ENCODE peak calls at places on chromosomes 6 and 20, in seven cellular contexts. One of them, this sample, is unnamed. For H3K36me3, the result is how much of the 10 kb centered on the place peaks cover.

GRCh38 chr6:73610444-73611275 is 43.1 kb downstream of the SLC17A5 start:
- DNase-seq in endodermal cell: no peak
- DNase-seq in transverse colon: no peak
- DNase-seq in Peyer's patch: no peak
- DNase-seq in CD8-positive, alpha-beta T cell: no peak
- DNase-seq in hepatocyte: peak
- DNase-seq in lower lobe of right lung: no peak
- DNase-seq in this sample: peak

GRCh38 chr6:7615611-7616383 is 25.8 kb downstream of the SNRNP48 start:
- DNase-seq in CD8-positive, alpha-beta T cell: no peak
- DNase-seq in lower lobe of right lung: no peak
- DNase-seq in endodermal cell: peak
- DNase-seq in hepatocyte: peak
- DNase-seq in transverse colon: peak
- DNase-seq in Peyer's patch: no peak
- DNase-seq in this sample: peak

GRCh38 chr6:131063764-131064272 is 773 bp upstream of the EPB41L2 start:
- DNase-seq in Peyer's patch: no peak
- DNase-seq in transverse colon: no peak
- DNase-seq in hepatocyte: no peak
- DNase-seq in lower lobe of right lung: no peak
- DNase-seq in CD8-positive, alpha-beta T cell: no peak
- DNase-seq in endodermal cell: no peak
- DNase-seq in this sample: peak

GRCh38 chr6:119077643-119078448 is 618 bp downstream of the FAM184A start:
- DNase-seq in Peyer's patch: peak
- DNase-seq in hepatocyte: peak
- DNase-seq in transverse colon: peak
- DNase-seq in CD8-positive, alpha-beta T cell: peak
- DNase-seq in endodermal cell: peak
- DNase-seq in lower lobe of right lung: peak
- DNase-seq in this sample: peak

GRCh38 chr20:64119681-64120341 is 12.4 kb upstream of the NPBWR2 start:
- DNase-seq in transverse colon: no peak
- DNase-seq in lower lobe of right lung: peak
- DNase-seq in hepatocyte: no peak
- DNase-seq in Peyer's patch: peak
- DNase-seq in CD8-positive, alpha-beta T cell: peak
- DNase-seq in endodermal cell: peak
- DNase-seq in this sample: peak

GRCh38 chr20:59024111-59024530 is 4.9 kb downstream of the TUBB1 start:
- DNase-seq in Peyer's patch: no peak
- DNase-seq in endodermal cell: no peak
- DNase-seq in lower lobe of right lung: peak
- DNase-seq in hepatocyte: no peak
- DNase-seq in transverse colon: no peak
- DNase-seq in CD8-positive, alpha-beta T cell: no peak
- DNase-seq in this sample: no peak

GRCh38 chr6:134235937-134236751 is 81.8 kb downstream of the SGK1 start:
- DNase-seq in hepatocyte: no peak
- DNase-seq in CD8-positive, alpha-beta T cell: no peak
- DNase-seq in transverse colon: no peak
- DNase-seq in Peyer's patch: no peak
- DNase-seq in lower lobe of right lung: no peak
- DNase-seq in endodermal cell: no peak
- DNase-seq in this sample: peak

GRCh38 chr6:52362443-52363221 is 681 bp downstream of the PAQR8 start:
- DNase-seq in Peyer's patch: peak
- DNase-seq in hepatocyte: peak
- DNase-seq in lower lobe of right lung: peak
- DNase-seq in endodermal cell: peak
- DNase-seq in CD8-positive, alpha-beta T cell: peak
- DNase-seq in transverse colon: peak
- DNase-seq in this sample: peak

GRCh38 chr20:39289316-39289715 is 327.2 kb downstream of the DHX35 start:
- DNase-seq in lower lobe of right lung: no peak
- DNase-seq in CD8-positive, alpha-beta T cell: no peak
- DNase-seq in Peyer's patch: peak
- DNase-seq in transverse colon: no peak
- DNase-seq in endodermal cell: peak
- DNase-seq in hepatocyte: peak
- DNase-seq in this sample: no peak

GRCh38 chr6:156791261-156791850 is 14.2 kb downstream of the ARID1B start:
- DNase-seq in Peyer's patch: no peak
- DNase-seq in lower lobe of right lung: no peak
- DNase-seq in hepatocyte: peak
- DNase-seq in transverse colon: no peak
- DNase-seq in CD8-positive, alpha-beta T cell: no peak
- DNase-seq in endodermal cell: peak
- DNase-seq in this sample: no peak

GRCh38 chr20:16575390-16576140 is 2.3 kb upstream of the KIF16B start:
- DNase-seq in hepatocyte: no peak
- DNase-seq in endodermal cell: peak
- DNase-seq in CD8-positive, alpha-beta T cell: no peak
- DNase-seq in lower lobe of right lung: peak
- DNase-seq in transverse colon: no peak
- DNase-seq in Peyer's patch: no peak
- DNase-seq in this sample: no peak

GRCh38 chr20:63126876-63127699 is 88.8 kb downstream of the YTHDF1 start:
- DNase-seq in hepatocyte: no peak
- DNase-seq in endodermal cell: peak
- DNase-seq in transverse colon: no peak
- DNase-seq in CD8-positive, alpha-beta T cell: no peak
- DNase-seq in Peyer's patch: no peak
- DNase-seq in lower lobe of right lung: peak
- DNase-seq in this sample: no peak

GRCh38 chr6:71481801-71482200 is 193.2 kb downstream of the OGFRL1 start:
- DNase-seq in endodermal cell: no peak
- DNase-seq in CD8-positive, alpha-beta T cell: no peak
- DNase-seq in transverse colon: no peak
- DNase-seq in hepatocyte: no peak
- DNase-seq in Peyer's patch: no peak
- DNase-seq in lower lobe of right lung: no peak
- DNase-seq in this sample: no peak

GRCh38 chr20:44945261-44945660 is 14.9 kb downstream of the TOMM34 start:
- DNase-seq in CD8-positive, alpha-beta T cell: no peak
- DNase-seq in endodermal cell: no peak
- DNase-seq in lower lobe of right lung: no peak
- DNase-seq in Peyer's patch: no peak
- DNase-seq in hepatocyte: no peak
- DNase-seq in transverse colon: no peak
- DNase-seq in this sample: no peak

GRCh38 chr6:136897071-136897470 is 25.0 kb upstream of the SLC35D3 start:
- DNase-seq in lower lobe of right lung: no peak
- DNase-seq in Peyer's patch: no peak
- DNase-seq in endodermal cell: no peak
- DNase-seq in CD8-positive, alpha-beta T cell: no peak
- DNase-seq in transverse colon: no peak
- DNase-seq in hepatocyte: no peak
- DNase-seq in this sample: no peak

GRCh38 chr20:3645309-3646066 is 17.7 kb downstream of the GFRA4 start:
- DNase-seq in endodermal cell: no peak
- DNase-seq in CD8-positive, alpha-beta T cell: no peak
- DNase-seq in hepatocyte: no peak
- DNase-seq in Peyer's patch: no peak
- DNase-seq in transverse colon: no peak
- DNase-seq in lower lobe of right lung: no peak
- DNase-seq in this sample: no peak

GRCh38 chr6:119347466-119348307 is 1.9 kb downstream of the MAN1A1 start:
- DNase-seq in lower lobe of right lung: peak
- DNase-seq in hepatocyte: peak
- DNase-seq in endodermal cell: no peak
- DNase-seq in Peyer's patch: peak
- DNase-seq in transverse colon: peak
- DNase-seq in CD8-positive, alpha-beta T cell: peak
- DNase-seq in this sample: peak

GRCh38 chr6:157278171-157278570 is 45.1 kb downstream of the TMEM242 start:
- DNase-seq in Peyer's patch: no peak
- DNase-seq in endodermal cell: peak
- DNase-seq in hepatocyte: no peak
- DNase-seq in transverse colon: no peak
- DNase-seq in lower lobe of right lung: no peak
- DNase-seq in CD8-positive, alpha-beta T cell: no peak
- DNase-seq in this sample: no peak

GRCh38 chr20:8589956-8590355 is 457.9 kb downstream of the PLCB1 start:
- DNase-seq in CD8-positive, alpha-beta T cell: no peak
- DNase-seq in transverse colon: no peak
- DNase-seq in hepatocyte: no peak
- DNase-seq in endodermal cell: no peak
- DNase-seq in lower lobe of right lung: no peak
- DNase-seq in Peyer's patch: no peak
- DNase-seq in this sample: no peak

GRCh38 chr6:169985121-169986015 is 233.9 kb downstream of the ERMARD start:
- DNase-seq in lower lobe of right lung: no peak
- DNase-seq in transverse colon: no peak
- DNase-seq in endodermal cell: no peak
- DNase-seq in Peyer's patch: no peak
- DNase-seq in CD8-positive, alpha-beta T cell: no peak
- DNase-seq in hepatocyte: no peak
- DNase-seq in this sample: no peak

GRCh38 chr6:17225767-17226166 is 55.4 kb upstream of the RBM24 start:
- DNase-seq in transverse colon: no peak
- DNase-seq in hepatocyte: no peak
- DNase-seq in CD8-positive, alpha-beta T cell: no peak
- DNase-seq in lower lobe of right lung: no peak
- DNase-seq in Peyer's patch: no peak
- DNase-seq in endodermal cell: no peak
- DNase-seq in this sample: no peak

GRCh38 chr20:7015257-7015656 is 247.8 kb downstream of the BMP2 start:
- DNase-seq in Peyer's patch: no peak
- DNase-seq in CD8-positive, alpha-beta T cell: no peak
- DNase-seq in lower lobe of right lung: no peak
- DNase-seq in hepatocyte: no peak
- DNase-seq in transverse colon: no peak
- DNase-seq in endodermal cell: no peak
- DNase-seq in this sample: no peak

GRCh38 chr6:6825986-6826901 is 237.7 kb downstream of the LY86 start:
- DNase-seq in transverse colon: peak
- DNase-seq in endodermal cell: no peak
- DNase-seq in CD8-positive, alpha-beta T cell: no peak
- DNase-seq in Peyer's patch: peak
- DNase-seq in lower lobe of right lung: peak
- DNase-seq in hepatocyte: no peak
- DNase-seq in this sample: peak

GRCh38 chr6:155077331-155077730 is 82.2 kb downstream of the TIAM2 start:
- DNase-seq in Peyer's patch: no peak
- DNase-seq in transverse colon: no peak
- DNase-seq in lower lobe of right lung: no peak
- DNase-seq in endodermal cell: no peak
- DNase-seq in hepatocyte: no peak
- DNase-seq in CD8-positive, alpha-beta T cell: no peak
- DNase-seq in this sample: no peak
- H3K4me3 ChIP-seq in Peyer's patch: no peak
- H3K4me3 ChIP-seq in transverse colon: no peak
- H3K4me3 ChIP-seq in lower lobe of right lung: no peak
- H3K4me3 ChIP-seq in endodermal cell: no peak
- H3K4me3 ChIP-seq in hepatocyte: no peak
- H3K4me3 ChIP-seq in CD8-positive, alpha-beta T cell: no peak
- H3K4me3 ChIP-seq in this sample: no peak

GRCh38 chr20:49644980-49645565 is 68.6 kb downstream of the B4GALT5 start:
- DNase-seq in hepatocyte: no peak
- DNase-seq in Peyer's patch: no peak
- DNase-seq in endodermal cell: no peak
- DNase-seq in transverse colon: no peak
- DNase-seq in lower lobe of right lung: no peak
- DNase-seq in CD8-positive, alpha-beta T cell: no peak
- DNase-seq in this sample: no peak

GRCh38 chr20:49641683-49642649 is 71.7 kb downstream of the B4GALT5 start:
- DNase-seq in endodermal cell: no peak
- DNase-seq in lower lobe of right lung: no peak
- DNase-seq in CD8-positive, alpha-beta T cell: no peak
- DNase-seq in transverse colon: peak
- DNase-seq in Peyer's patch: no peak
- DNase-seq in hepatocyte: no peak
- DNase-seq in this sample: no peak

GRCh38 chr20:49646528-49646927 is 67.2 kb downstream of the B4GALT5 start:
- DNase-seq in hepatocyte: no peak
- DNase-seq in endodermal cell: no peak
- DNase-seq in transverse colon: no peak
- DNase-seq in lower lobe of right lung: no peak
- DNase-seq in Peyer's patch: no peak
- DNase-seq in CD8-positive, alpha-beta T cell: no peak
- DNase-seq in this sample: no peak

GRCh38 chr20:49646126-49646525 is 67.6 kb downstream of the B4GALT5 start:
- DNase-seq in transverse colon: no peak
- DNase-seq in lower lobe of right lung: no peak
- DNase-seq in endodermal cell: no peak
- DNase-seq in hepatocyte: no peak
- DNase-seq in CD8-positive, alpha-beta T cell: no peak
- DNase-seq in Peyer's patch: no peak
- DNase-seq in this sample: no peak

DNA sequence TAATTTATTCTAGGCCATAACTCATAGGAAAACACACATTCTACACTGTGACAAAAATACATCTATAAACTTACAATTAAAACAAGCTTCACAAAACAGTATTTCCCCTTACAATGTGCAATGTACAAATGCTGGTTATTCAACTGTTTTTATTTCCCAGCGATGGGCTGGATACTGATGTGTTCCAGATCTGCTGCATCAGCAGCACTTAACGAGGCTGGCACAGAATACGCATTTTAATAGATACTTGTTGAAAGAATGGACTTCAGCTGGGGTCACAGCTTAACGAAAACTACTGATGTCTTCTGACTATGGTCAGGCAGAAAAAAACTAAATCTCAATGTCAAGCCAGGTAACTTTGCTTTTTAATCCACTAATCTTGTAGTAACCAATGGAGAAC is 70.9 kb downstream of the B4GALT5 start:
- DNase-seq in lower lobe of right lung: no peak
- DNase-seq in Peyer's patch: no peak
- DNase-seq in transverse colon: no peak
- DNase-seq in endodermal cell: no peak
- DNase-seq in CD8-positive, alpha-beta T cell: no peak
- DNase-seq in hepatocyte: no peak
- DNase-seq in this sample: no peak
- H3K36me3 ChIP-seq in lower lobe of right lung: half or more
- H3K36me3 ChIP-seq in Peyer's patch: half or more
- H3K36me3 ChIP-seq in transverse colon: under half
- H3K36me3 ChIP-seq in endodermal cell: half or more
- H3K36me3 ChIP-seq in CD8-positive, alpha-beta T cell: under half
- H3K36me3 ChIP-seq in hepatocyte: under half
- H3K36me3 ChIP-seq in this sample: under half

DNA sequence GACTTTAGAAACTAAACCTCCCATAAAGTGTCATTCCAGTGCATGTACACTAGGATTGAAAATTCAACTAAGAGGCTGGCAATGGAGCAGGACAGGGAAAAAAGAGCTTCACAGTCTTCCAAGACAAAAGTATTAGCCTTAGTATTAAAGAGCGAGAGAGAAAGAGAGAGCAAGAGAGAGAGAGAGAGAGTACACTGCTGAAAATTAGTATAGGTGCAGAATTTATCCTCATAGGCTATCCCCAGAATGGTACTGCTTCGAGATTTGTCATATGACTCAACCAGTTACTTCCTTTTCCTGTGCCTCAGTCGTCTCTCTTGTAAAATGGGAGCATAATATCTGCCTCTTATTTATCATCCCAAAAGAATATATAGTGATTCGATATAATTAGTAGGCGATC is 543.2 kb upstream of the JARID2 start:
- DNase-seq in hepatocyte: no peak
- DNase-seq in lower lobe of right lung: no peak
- DNase-seq in Peyer's patch: no peak
- DNase-seq in CD8-positive, alpha-beta T cell: no peak
- DNase-seq in endodermal cell: no peak
- DNase-seq in transverse colon: no peak
- DNase-seq in this sample: no peak
- TF ChIP-seq CTCF in hepatocyte: no peak
- TF ChIP-seq CTCF in lower lobe of right lung: no peak
- TF ChIP-seq CTCF in Peyer's patch: no peak
- TF ChIP-seq CTCF in CD8-positive, alpha-beta T cell: no peak
- TF ChIP-seq CTCF in endodermal cell: no peak
- TF ChIP-seq CTCF in transverse colon: no peak
- TF ChIP-seq CTCF in this sample: no peak

GRCh38 chr20:56003966-56004365 is 1.4 kb downstream of the CBLN4 start:
- DNase-seq in CD8-positive, alpha-beta T cell: no peak
- DNase-seq in transverse colon: peak
- DNase-seq in endodermal cell: peak
- DNase-seq in Peyer's patch: no peak
- DNase-seq in lower lobe of right lung: peak
- DNase-seq in hepatocyte: peak
- DNase-seq in this sample: no peak
- H3K4me3 ChIP-seq in CD8-positive, alpha-beta T cell: no peak
- H3K4me3 ChIP-seq in transverse colon: no peak
- H3K4me3 ChIP-seq in endodermal cell: no peak
- H3K4me3 ChIP-seq in Peyer's patch: no peak
- H3K4me3 ChIP-seq in lower lobe of right lung: peak
- H3K4me3 ChIP-seq in hepatocyte: no peak
- H3K4me3 ChIP-seq in this sample: no peak